ENCODE peak calls at places on chromosomes 5 and 9, in four cellular contexts. W is CD8-positive, alpha-beta T cell; T is heart right ventricle; D is brain microvascular endothelial cell. P is an unnamed sample. For H3K36me3, the result is how much of the 10 kb centered on the place peaks cover.

GRCh38 chr9:99076483-99077171 is 28.3 kb upstream of the TGFBR1 start:
- DNase-seq in T (no peak), W (peak), D (no peak), P (no peak)

GRCh38 chr5:157668356-157668755 is 3.0 kb upstream of the C5orf52 start:
- DNase-seq in W (no peak), D (no peak), T (no peak), P (no peak)

GRCh38 chr9:13139641-13140171 is 139.8 kb downstream of the MPDZ start:
- DNase-seq in D (peak), T (no peak), W (no peak), P (peak)

GRCh38 chr5:135641329-135642178 is 62.8 kb upstream of the CXCL14 start:
- DNase-seq in D (no peak), W (no peak), T (no peak), P (no peak)

GRCh38 chr5:1062761-1063568 is 48.9 kb downstream of the SLC12A7 start:
- DNase-seq in W (no peak), D (no peak), T (no peak), P (no peak)

GRCh38 chr5:21452429-21452828 is 1400.7 kb downstream of the CDH12 start:
- DNase-seq in W (no peak), T (no peak), D (no peak), P (no peak)

GRCh38 chr9:136289651-136290507 is 14.0 kb downstream of the CCDC187 start:
- DNase-seq in T (no peak), W (no peak), D (no peak), P (no peak)

GRCh38 chr5:59483971-59484472 is 409.5 kb downstream of the PDE4D start:
- DNase-seq in T (no peak), W (no peak), D (peak), P (peak)

GRCh38 chr5:34526682-34527305 is 129.3 kb upstream of the RAI14 start:
- DNase-seq in T (no peak), W (no peak), D (no peak), P (no peak)

GRCh38 chr5:139636975-139637408 is 11.2 kb upstream of the CXXC5 start:
- DNase-seq in T (no peak), W (no peak), D (no peak), P (no peak)

GRCh38 chr5:151739939-151740335 is 18.5 kb downstream of the ATOX1 start:
- DNase-seq in W (no peak), T (no peak), D (peak), P (peak)

GRCh38 chr5:123511290-123511647 is 708 bp upstream of the CSNK1G3 start:
- DNase-seq in T (no peak), W (no peak), D (peak), P (peak)

GRCh38 chr9:93090091-93090655 is 5.8 kb upstream of the CARD19 start:
- DNase-seq in T (no peak), W (no peak), D (no peak), P (no peak)

GRCh38 chr9:17477816-17478215 is 101.0 kb upstream of the SH3GL2 start:
- DNase-seq in D (no peak), T (no peak), W (no peak), P (no peak)

GRCh38 chr5:19927919-19928318 is 60.1 kb downstream of the CDH18 start:
- DNase-seq in T (no peak), D (no peak), W (no peak), P (no peak)

GRCh38 chr9:136023401-136024225 is 62.4 kb upstream of the UBAC1 start:
- DNase-seq in D (peak), T (peak), W (no peak), P (no peak)

GRCh38 chr5:149820012-149820411 is 89.9 kb downstream of the PPARGC1B start:
- DNase-seq in W (no peak), D (no peak), T (no peak), P (no peak)

GRCh38 chr5:122498163-122498562 is 186.1 kb downstream of the SNCAIP start:
- DNase-seq in W (no peak), D (peak), T (no peak), P (no peak)

GRCh38 chr9:123776856-123777560 is 152.9 kb downstream of the DENND1A start:
- DNase-seq in D (no peak), W (no peak), T (no peak), P (no peak)

GRCh38 chr5:82662340-82662739 is 384.2 kb upstream of the RPS23 start:
- DNase-seq in D (peak), W (no peak), T (no peak), P (no peak)

GRCh38 chr5:1412621-1413020 is 32.6 kb downstream of the SLC6A3 start:
- DNase-seq in D (no peak), W (no peak), T (no peak), P (no peak)

GRCh38 chr5:64315778-64316177 is 150.1 kb downstream of the RNF180 start:
- DNase-seq in T (no peak), D (peak), W (no peak), P (no peak)

GRCh38 chr9:123102380-123103113 is 69.1 kb downstream of the GPR21 start:
- DNase-seq in W (no peak), D (peak), T (no peak), P (no peak)

GRCh38 chr5:107893642-107894041 is 222.9 kb upstream of the EFNA5 start:
- DNase-seq in T (no peak), W (no peak), D (no peak), P (peak)

GRCh38 chr9:137809038-137809630 is 68.4 kb upstream of the CACNA1B start:
- DNase-seq in D (no peak), W (no peak), T (no peak), P (no peak)

GRCh38 chr9:69147041-69147834 is 26.8 kb upstream of the TJP2 start:
- DNase-seq in W (no peak), T (no peak), D (no peak), P (no peak)

GRCh38 chr9:106930477-106930876 is 67.5 kb downstream of the ZNF462 start:
- DNase-seq in T (no peak), W (no peak), D (no peak), P (no peak)

GRCh38 chr9:6054280-6055099 is 39.1 kb upstream of the RANBP6 start:
- DNase-seq in D (peak), W (peak), T (peak), P (peak)

GRCh38 chr9:15404171-15404570 is 18.5 kb upstream of the SNAPC3 start:
- DNase-seq in W (no peak), T (no peak), D (no peak), P (no peak)

GRCh38 chr9:98087420-98088354 is 31.2 kb downstream of the NANS start:
- DNase-seq in D (peak), T (peak), W (peak), P (no peak)

DNA sequence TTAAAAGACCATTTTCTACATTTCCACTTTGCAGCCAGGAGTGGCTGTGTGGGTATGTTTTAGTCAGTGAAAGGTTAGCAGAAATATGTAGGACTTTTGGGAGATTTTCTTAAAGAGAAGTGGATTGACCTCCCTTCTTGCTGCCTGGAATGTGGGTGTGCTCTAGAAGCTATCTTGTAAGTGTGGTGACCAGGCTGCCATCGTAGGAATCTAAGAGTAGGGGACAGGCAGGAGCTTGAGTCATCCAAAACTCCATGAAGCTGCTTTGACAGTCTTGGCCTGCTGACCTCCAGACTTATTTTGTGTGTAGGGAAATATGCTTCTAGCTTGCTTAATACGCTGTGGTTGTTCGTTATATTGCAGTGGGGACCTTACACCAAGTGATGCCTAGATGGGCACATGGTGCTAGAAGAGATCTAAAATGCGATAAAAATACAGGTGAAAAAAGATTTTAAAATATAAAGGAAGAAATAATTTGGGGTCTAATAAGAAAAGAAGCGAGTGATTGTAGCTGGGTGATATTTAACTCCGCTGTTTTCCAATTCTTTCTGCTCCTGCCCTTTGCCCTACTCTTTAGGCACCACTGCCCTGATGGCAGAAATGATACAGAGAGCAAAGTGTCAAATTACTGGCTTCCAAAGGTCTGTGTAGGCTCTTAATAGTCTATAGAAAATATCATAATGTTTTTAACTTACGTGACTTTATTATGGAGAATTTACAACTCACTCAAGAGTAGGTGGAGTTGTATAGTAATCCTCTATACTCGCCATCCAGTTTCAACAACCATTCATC is 298.2 kb upstream of the ZNF608 start:
- DNase-seq in W (no peak), D (peak), T (no peak), P (no peak)
- H3K4me3 ChIP-seq in W (no peak), D (no peak), T (no peak), P (no peak)

GRCh38 chr5:14476791-14477435 is 104.7 kb upstream of the OTULINL start:
- DNase-seq in D (no peak), T (no peak), W (no peak), P (no peak)

GRCh38 chr5:14475013-14475412 is 106.6 kb upstream of the OTULINL start:
- DNase-seq in D (no peak), W (no peak), T (no peak), P (no peak)

GRCh38 chr5:14471557-14471956 is 110.0 kb upstream of the OTULINL start:
- DNase-seq in W (no peak), D (no peak), T (no peak), P (no peak)

GRCh38 chr5:14469485-14470377 is 111.9 kb upstream of the OTULINL start:
- DNase-seq in W (no peak), D (no peak), T (no peak), P (no peak)

GRCh38 chr5:14472986-14473567 is 108.5 kb upstream of the OTULINL start:
- DNase-seq in T (no peak), D (no peak), W (no peak), P (no peak)
- H3K36me3 ChIP-seq in T (under half), D (half or more), W (under half), P (under half)

GRCh38 chr9:133134419-133135190 is 13.6 kb upstream of the RALGDS start:
- DNase-seq in W (no peak), T (no peak), D (no peak), P (no peak)

GRCh38 chr9:133137451-133138231 is 16.6 kb upstream of the RALGDS start:
- DNase-seq in W (no peak), D (no peak), T (no peak), P (no peak)

GRCh38 chr9:133133680-133134418 is 12.8 kb upstream of the RALGDS start:
- DNase-seq in T (peak), D (peak), W (peak), P (peak)

GRCh38 chr9:133132174-133132573 is 11.1 kb upstream of the RALGDS start:
- DNase-seq in T (no peak), W (no peak), D (no peak), P (no peak)

GRCh38 chr9:133135193-133135745 is 14.2 kb upstream of the RALGDS start:
- DNase-seq in D (peak), T (peak), W (no peak), P (peak)
- H3K4me3 ChIP-seq in D (no peak), T (no peak), W (no peak), P (no peak)

GRCh38 chr5:95508550-95508949 is 46.2 kb downstream of the SKIC3 start:
- DNase-seq in D (no peak), W (no peak), T (no peak), P (no peak)
- H3K36me3 ChIP-seq in D (under half), W (under half), T (under half), P (under half)

GRCh38 chr9:124834586-124834985 is 18.7 kb upstream of the WDR38 start:
- DNase-seq in W (no peak), D (no peak), T (no peak), P (peak)
- H3K4me3 ChIP-seq in W (no peak), D (no peak), T (no peak), P (no peak)

P was measured in kidney epithelial cell.